ENCODE peak calls at places on chromosomes 6 and 20, in ten cellular contexts. L is tibial nerve, P is activated B cell treated with CpG ODN at 0.5 μM for 24 hours, B is cardiac fibroblast, H is Peyer's patch, Z is tibial artery, N is GM10248, S is cardiac muscle cell, O is HepG2, Q is AG10803. R is an unnamed sample.

GRCh38 chr20:2872304-2873009 is 824 bp upstream of the PTPRA start:
- DNase-seq in B (peak; percentile 54), N (peak; percentile 76), Q (peak; percentile 40), H (peak; percentile 75), L (peak; percentile 27), O (peak; percentile 63), Z (peak; percentile 50), S (peak; percentile 60), P (peak; percentile 62), R (peak; percentile 67)

GRCh38 chr6:169961772-169962561 is 210.5 kb downstream of the ERMARD start:
- DNase-seq in O (no peak), S (peak; percentile 26), L (no peak), B (no peak), H (peak; percentile 48), N (no peak), Z (peak; percentile 17), Q (no peak), P (peak; percentile 20), R (no peak)

GRCh38 chr6:47484616-47485015 is 7.0 kb downstream of the CD2AP start:
- DNase-seq in S (peak; percentile 61), Z (no peak), H (no peak), O (no peak), L (no peak), B (peak; percentile 37), N (no peak), P (no peak), Q (peak; percentile 92), R (no peak)

GRCh38 chr6:41685641-41686380 is 47.5 kb downstream of the MDFI start:
- DNase-seq in Q (no peak), N (no peak), H (no peak), B (no peak), L (no peak), P (no peak), O (no peak), Z (peak; percentile 4), S (no peak), R (no peak)

GRCh38 chr6:10300071-10300470 is 114.8 kb downstream of the TFAP2A start:
- DNase-seq in H (no peak), L (no peak), S (no peak), B (no peak), N (no peak), Z (no peak), O (no peak), Q (no peak), P (no peak), R (peak; percentile 12)

GRCh38 chr6:149289192-149289741 is 28.2 kb upstream of the TAB2 start:
- DNase-seq in P (no peak), Z (no peak), Q (no peak), L (no peak), H (no peak), O (peak; percentile 18), S (no peak), N (no peak), B (no peak), R (no peak)

GRCh38 chr6:20436719-20437118 is 35.0 kb downstream of the E2F3 start:
- DNase-seq in H (no peak), B (no peak), L (no peak), O (no peak), Q (no peak), Z (no peak), N (no peak), P (no peak), S (no peak), R (no peak)

GRCh38 chr6:2766767-2767314 is 1.6 kb downstream of the WRNIP1 start:
- DNase-seq in O (no peak), P (no peak), H (no peak), S (no peak), L (no peak), N (no peak), Q (peak; percentile 30), Z (no peak), B (no peak), R (no peak)

GRCh38 chr6:53257001-53257400 is 91.7 kb downstream of the ELOVL5 start:
- DNase-seq in S (no peak), Z (no peak), P (no peak), L (no peak), Q (no peak), N (no peak), H (no peak), O (no peak), B (no peak), R (no peak)

GRCh38 chr6:53259860-53260580 is 88.7 kb downstream of the ELOVL5 start:
- DNase-seq in Z (no peak), Q (no peak), O (no peak), N (no peak), H (no peak), S (peak; percentile 48), P (no peak), B (peak; percentile 39), L (no peak), R (no peak)

GRCh38 chr6:53257533-53257932 is 91.2 kb downstream of the ELOVL5 start:
- DNase-seq in Z (no peak), H (no peak), S (no peak), N (no peak), Q (no peak), L (no peak), P (no peak), B (no peak), O (no peak), R (no peak)

GRCh38 chr6:53258774-53259155 is 90.0 kb downstream of the ELOVL5 start:
- DNase-seq in O (no peak), B (no peak), L (no peak), S (no peak), H (no peak), P (no peak), Z (no peak), Q (no peak), N (no peak), R (no peak)

DNA sequence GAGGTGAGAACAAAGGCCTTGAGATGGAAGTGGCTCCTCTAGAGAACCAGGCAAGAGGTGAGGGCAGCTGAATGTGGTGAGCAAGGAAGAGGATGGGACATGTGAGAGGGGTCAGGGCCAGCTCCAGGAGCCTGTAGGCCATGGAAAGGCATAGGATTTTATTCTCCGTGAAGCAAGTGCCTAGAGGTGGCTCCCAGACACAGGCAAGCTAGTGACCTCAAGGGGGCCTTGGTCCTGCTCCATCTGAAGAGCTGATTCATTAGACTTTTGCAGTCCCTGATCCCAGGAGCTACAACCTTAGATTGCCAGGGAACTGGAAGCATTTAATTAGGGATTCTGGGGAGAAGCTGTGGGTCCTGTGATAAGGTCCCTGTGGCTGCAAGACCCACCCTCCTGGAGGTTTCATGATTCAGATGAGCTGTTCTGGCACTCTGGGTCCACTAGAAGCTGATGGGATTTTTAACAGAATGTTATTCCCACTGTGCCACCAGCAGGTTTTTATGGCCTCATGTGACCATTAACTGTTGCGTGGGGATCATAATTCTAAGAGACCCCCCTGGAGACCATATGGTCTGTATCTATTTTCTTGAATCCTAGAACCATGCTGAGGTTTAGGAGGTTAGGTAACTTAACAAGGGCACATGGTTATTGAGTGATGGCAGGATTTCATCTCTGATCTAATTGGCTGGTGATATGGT is 90.5 kb downstream of the ELOVL5 start:
- DNase-seq in B (no peak), N (no peak), L (no peak), S (no peak), P (no peak), Q (no peak), H (no peak), O (no peak), Z (no peak), R (no peak)
- TF ChIP-seq CTCF in B (no peak), N (no peak), L (no peak), S (no peak), P (no peak), Q (no peak), H (no peak), O (no peak), Z (no peak), R (no peak)

DNA sequence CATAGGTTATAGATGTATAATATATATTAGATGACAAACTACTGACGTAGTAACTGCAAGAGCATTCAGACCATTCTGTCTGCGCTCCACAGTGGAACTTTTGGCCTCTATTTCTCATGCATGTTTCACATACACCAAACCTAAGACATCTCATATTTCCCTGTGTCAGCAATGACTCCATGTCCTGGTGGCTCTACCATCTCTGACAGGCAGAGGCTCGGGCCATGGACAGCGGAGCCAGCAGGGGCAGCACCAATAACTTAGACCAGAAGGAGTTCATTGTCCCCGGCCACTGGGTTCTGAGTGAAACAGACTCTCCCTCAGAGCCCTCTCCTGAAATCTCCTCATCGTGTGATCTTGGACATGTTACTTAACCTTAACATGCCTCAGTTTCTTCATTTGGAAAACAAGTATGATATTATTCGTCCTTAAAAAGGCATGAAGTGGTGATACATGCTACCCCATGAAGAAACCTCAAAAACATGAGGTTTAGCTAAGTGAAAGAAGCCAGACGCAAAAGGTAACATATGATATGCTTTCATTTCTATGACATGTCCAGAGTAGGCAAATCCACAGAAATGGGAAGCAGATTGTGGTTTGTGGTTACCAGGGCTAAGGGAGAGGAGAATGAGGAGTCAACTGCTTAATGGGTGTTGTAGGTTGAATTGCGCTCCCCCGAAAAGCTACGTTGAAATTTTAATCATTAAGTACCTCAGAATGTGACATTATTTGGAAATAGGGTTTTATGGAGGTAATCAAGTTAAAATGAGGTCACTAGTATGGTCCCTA is 564.0 kb upstream of the JARID2 start:
- DNase-seq in Q (peak; percentile 23), O (no peak), B (no peak), N (no peak), P (no peak), S (peak; percentile 39), H (no peak), L (no peak), Z (no peak), R (no peak)
- TF ChIP-seq CTCF in Q (no peak), O (no peak), B (no peak), N (no peak), P (no peak), S (no peak), H (no peak), L (no peak), Z (no peak), R (no peak)

GRCh38 chr6:43750622-43751021 is 19.4 kb upstream of the VEGFA start:
- DNase-seq in S (no peak), N (no peak), Z (no peak), Q (no peak), O (no peak), H (no peak), B (no peak), L (no peak), P (no peak), R (no peak)

GRCh38 chr6:43746613-43747101 is 23.4 kb upstream of the VEGFA start:
- DNase-seq in L (no peak), S (peak; percentile 49), Q (no peak), O (no peak), B (peak; percentile 35), P (peak; percentile 4), N (no peak), H (peak; percentile 28), Z (no peak), R (no peak)

GRCh38 chr6:43747734-43748133 is 22.3 kb upstream of the VEGFA start:
- DNase-seq in O (no peak), N (no peak), B (no peak), H (peak; percentile 15), P (no peak), S (no peak), Z (no peak), Q (no peak), L (no peak), R (no peak)

GRCh38 chr6:43749461-43749860 is 20.6 kb upstream of the VEGFA start:
- DNase-seq in L (no peak), B (no peak), H (no peak), O (no peak), P (no peak), Q (no peak), N (no peak), S (no peak), Z (no peak), R (no peak)

GRCh38 chr6:43748765-43749164 is 21.2 kb upstream of the VEGFA start:
- DNase-seq in P (no peak), O (no peak), S (no peak), B (no peak), Z (no peak), L (no peak), Q (no peak), H (no peak), N (no peak), R (no peak)
- TF ChIP-seq CTCF in P (no peak), O (no peak), S (no peak), B (no peak), Z (no peak), L (no peak), Q (no peak), H (no peak), N (no peak), R (no peak)

DNA sequence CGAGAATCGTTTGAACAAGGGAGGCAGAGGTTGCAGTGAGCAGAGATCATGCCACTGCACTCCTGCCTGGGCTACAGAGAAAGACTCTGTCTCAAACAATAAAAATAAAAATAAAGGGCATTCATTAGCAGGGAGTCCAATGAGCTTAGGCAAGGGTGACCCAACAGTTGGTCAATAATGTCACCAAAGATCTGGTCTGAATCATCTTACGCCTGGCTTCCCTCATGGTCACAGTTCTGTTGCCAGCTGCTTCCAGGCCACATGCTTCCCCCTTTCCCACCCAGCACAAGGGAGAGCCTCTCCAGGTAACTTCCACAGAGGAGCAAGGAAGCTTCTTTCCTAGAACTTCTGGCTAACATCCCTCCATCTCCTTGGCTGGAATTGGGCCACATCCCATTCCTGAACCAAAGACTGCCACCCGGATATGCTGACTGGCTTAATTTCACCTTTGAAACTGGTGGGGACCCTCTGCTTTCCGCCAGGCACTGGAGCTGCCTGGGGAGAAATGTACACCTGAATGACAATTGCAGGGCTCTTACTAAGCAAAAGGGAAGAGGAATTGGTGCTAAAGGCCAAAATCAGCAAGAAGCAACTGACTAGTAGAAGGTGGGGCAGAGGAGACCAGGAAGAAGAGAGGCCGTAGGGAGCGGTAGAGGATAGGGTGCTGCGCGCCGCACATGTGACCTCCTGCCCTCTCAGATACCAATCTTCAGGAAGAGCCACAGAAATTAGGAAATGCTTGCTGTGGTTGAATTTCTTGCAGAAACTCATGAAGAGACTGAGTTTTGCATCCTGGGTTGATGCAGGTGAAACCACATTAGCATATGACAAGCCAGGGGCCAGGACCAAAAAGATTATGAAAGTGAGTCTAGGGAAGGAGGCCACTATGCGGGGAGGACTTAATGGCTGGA is 8.3 kb upstream of the SCML4 start:
- DNase-seq in O (no peak), Z (no peak), B (no peak), L (no peak), Q (no peak), S (no peak), P (no peak), N (no peak), H (no peak), R (no peak)
- TF ChIP-seq CTCF in O (no peak), Z (no peak), B (no peak), L (no peak), Q (no peak), S (no peak), P (no peak), N (no peak), H (no peak), R (no peak)

R was measured in Calu3.